ENCODE peak calls at places on chromosomes 5 and 9, in four cellular contexts. K is central memory CD8-positive, alpha-beta T cell; A is SW480; D is NCI-H446. M is an unnamed sample.
A peak's percentile ranks its signal among the peaks of the same experiment; 100 is the strongest.

GRCh38 chr9:77290373-77290772 is 113.0 kb downstream of the VPS13A start:
- DNase-seq in K (no peak), A (no peak), D (no peak), M (no peak)

GRCh38 chr9:129777769-129778130 is 24.9 kb upstream of the PTGES start:
- DNase-seq in K (no peak), A (no peak), D (no peak), M (no peak)

GRCh38 chr5:99543841-99544240 is 615.0 kb upstream of the CHD1 start:
- DNase-seq in K (no peak), A (no peak), D (peak; percentile 37), M (no peak)

GRCh38 chr5:102811962-102812361 is 56.9 kb downstream of the PAM start:
- DNase-seq in K (no peak), A (peak; percentile 65), D (peak; percentile 75), M (peak; percentile 62)

GRCh38 chr5:128965011-128965637 is at the start of gene SLC27A6:
- DNase-seq in K (no peak), A (no peak), D (no peak), M (no peak)

GRCh38 chr9:13282998-13283397 is 3.5 kb upstream of the MPDZ start:
- DNase-seq in K (no peak), A (no peak), D (no peak), M (no peak)

GRCh38 chr9:806285-807156 is 35.0 kb upstream of the DMRT1 start:
- DNase-seq in K (no peak), A (peak; percentile 39), D (peak; percentile 59), M (peak; percentile 2)

GRCh38 chr5:13987843-13988464 is 43.5 kb upstream of the DNAH5 start:
- DNase-seq in K (no peak), A (peak; percentile 71), D (peak; percentile 85), M (peak; percentile 25)

GRCh38 chr9:33416996-33417395 is 14.6 kb upstream of the AQP7 start:
- DNase-seq in K (no peak), A (peak; percentile 37), D (no peak), M (no peak)

GRCh38 chr5:57335092-57335491 is 147.5 kb downstream of the ACTBL2 start:
- DNase-seq in K (no peak), A (no peak), D (no peak), M (no peak)